ENCODE peak calls at places on chromosomes 16 and 17, in six cellular contexts. F, P, B, D, S and I are unnamed samples.

GRCh38 chr17:34306466-34306865 is 12.8 kb upstream of the CCL8 start:
- DNase-seq in F (no peak), P (peak; percentile 38), B (peak; percentile 69), D (no peak), S (no peak), I (no peak)

GRCh38 chr17:39152134-39152884 is 872 bp upstream of the PLXDC1 start:
- DNase-seq in F (no peak), P (no peak), B (no peak), D (no peak), S (peak; percentile 43), I (no peak)

GRCh38 chr17:17151055-17151454 is 55.1 kb downstream of the PLD6 start:
- DNase-seq in F (no peak), P (peak; percentile 52), B (no peak), D (no peak), S (no peak), I (no peak)

GRCh38 chr17:39903158-39903884 is 15.1 kb downstream of the GSDMB start:
- DNase-seq in F (no peak), P (no peak), B (no peak), D (no peak), S (no peak), I (no peak)

GRCh38 chr17:73494955-73495349 is 149.3 kb downstream of the SDK2 start:
- DNase-seq in F (no peak), P (no peak), B (no peak), D (no peak), S (no peak), I (no peak)

GRCh38 chr17:933168-934083 is 46.1 kb downstream of the NXN start:
- DNase-seq in F (no peak), P (peak; percentile 89), B (no peak), D (no peak), S (no peak), I (no peak)

GRCh38 chr17:72667096-72668063 is 425.1 kb downstream of the SLC39A11 start:
- DNase-seq in F (no peak), P (no peak), B (no peak), D (no peak), S (no peak), I (no peak)

GRCh38 chr16:396605-397004 is 394 bp upstream of the NME4 start:
- DNase-seq in F (no peak), P (peak; percentile 74), B (no peak), D (no peak), S (peak; percentile 56), I (no peak)

GRCh38 chr17:564526-564925 is 150.1 kb downstream of the VPS53 start:
- DNase-seq in F (no peak), P (no peak), B (no peak), D (no peak), S (no peak), I (no peak)

GRCh38 chr17:61394630-61395408 is 4.8 kb upstream of the TBX2 start:
- DNase-seq in F (no peak), P (no peak), B (no peak), D (no peak), S (no peak), I (no peak)

GRCh38 chr17:43846963-43847369 is at the start of gene CD300LG:
- DNase-seq in F (no peak), P (no peak), B (no peak), D (no peak), S (no peak), I (no peak)

DNA sequence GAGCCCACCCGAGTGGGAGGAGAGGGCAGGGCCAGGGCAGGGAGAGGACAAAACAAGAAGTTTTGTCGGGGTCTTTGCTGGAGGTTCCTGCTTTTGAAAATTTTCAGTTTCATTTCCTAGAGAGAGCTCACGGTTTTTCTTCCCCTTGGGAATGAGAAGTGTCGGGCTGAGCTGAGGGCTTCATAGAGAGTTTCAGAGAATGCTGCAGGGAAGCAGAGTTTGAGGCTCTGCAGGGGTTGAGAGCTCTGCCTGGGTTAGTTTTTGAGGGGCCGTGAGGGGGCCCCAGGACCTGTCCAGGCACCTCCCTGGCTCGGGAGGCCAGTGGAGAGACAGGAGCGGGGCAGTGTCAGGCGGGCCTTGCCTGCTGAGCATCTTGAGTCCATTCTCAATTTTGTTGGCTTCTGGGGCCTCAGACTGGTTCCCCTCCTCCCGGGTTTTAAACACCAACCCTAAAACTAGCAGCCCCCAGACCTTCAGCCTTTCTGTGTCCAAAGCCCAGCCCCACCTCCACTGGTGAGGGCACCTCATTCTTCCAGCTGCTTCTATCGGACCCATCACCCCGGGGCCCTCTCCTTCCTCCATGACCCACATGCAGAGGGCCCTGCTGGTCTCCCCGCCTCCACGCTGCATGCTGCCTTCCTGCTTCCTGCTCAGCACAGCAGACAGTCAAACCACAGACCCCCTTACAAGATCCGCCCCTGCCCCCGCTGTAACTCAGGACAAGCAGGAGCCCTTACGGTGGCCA is 3.6 kb downstream of the RNF213 start:
- DNase-seq in F (no peak), P (no peak), B (no peak), D (no peak), S (no peak), I (no peak)
- H3K4me1 ChIP-seq in F (peaks cover 33% of the 10 kb centered on the region), P (peaks cover 33% of the 10 kb centered on the region), B (peaks cover 25% of the 10 kb centered on the region), D (peaks cover 37% of the 10 kb centered on the region), S (peaks cover 61% of the 10 kb centered on the region), I (peaks cover 39% of the 10 kb centered on the region)

DNA sequence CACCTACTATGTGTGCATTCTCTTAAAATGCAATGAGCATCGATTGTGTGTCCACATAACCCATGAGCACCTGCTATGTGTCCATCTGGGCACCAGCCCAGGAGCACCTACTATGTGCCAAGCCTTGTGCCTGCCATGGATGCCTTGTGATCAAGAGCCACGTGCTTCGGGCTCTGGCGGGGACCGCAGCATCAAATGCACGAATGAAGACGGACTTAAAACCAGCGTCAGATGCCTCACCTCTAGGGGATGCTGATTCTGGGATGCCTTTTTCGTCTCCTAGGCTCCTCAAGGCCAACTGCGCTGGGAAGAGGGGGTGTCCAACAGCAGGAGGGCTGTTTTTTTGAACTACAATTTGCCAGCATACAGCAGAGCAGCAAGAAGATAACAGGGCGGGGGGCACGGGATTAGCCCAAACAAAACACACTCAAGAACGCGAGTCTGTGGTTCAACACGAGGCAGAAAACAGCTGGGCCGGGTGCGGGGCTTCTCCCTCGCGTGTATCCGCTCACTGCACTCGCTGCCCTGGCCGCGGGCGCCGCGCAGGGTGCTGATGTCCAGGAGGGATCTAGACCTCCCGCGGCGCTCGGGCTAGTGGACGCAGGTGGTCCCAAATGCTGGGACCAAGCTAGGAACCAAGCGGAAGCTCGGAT is 1.2 kb upstream of the GLIS2 start:
- DNase-seq in F (no peak), P (peak; percentile 94), B (no peak), D (no peak), S (no peak), I (no peak)
- TF ChIP-seq CTCF in F (no peak), P (no peak), B (no peak), D (no peak), S (no peak), I (no peak)

DNA sequence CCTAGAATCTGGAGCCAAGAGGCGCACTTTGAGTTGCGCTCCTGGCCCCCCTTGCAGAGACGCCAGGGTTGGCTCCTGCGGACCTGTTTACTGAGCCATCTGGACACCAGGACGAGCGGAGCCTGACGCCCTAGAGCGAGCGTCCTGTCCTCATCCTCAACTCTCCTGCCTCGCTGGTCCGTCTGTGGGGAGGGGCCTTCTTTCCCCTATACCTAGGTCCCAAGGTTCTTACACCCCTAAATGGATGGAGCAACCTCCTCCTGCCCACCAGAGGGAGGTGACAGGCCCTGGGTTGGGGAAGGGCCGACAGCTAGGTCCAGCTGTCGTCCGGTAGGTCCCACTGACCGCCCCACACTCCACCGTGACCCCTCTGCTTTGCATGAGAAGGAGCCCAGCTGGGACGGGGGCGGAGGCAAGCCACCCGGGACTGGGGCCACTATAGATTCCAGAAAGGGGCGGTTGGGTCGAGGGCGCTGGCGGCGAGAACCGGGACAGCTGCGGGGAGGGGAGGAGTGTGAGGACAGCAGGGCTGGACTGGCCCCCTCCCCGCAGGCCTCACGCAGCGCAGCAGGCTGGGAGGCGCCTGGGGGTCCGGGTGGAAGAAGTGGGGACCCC is 3.0 kb upstream of the LHX1 start:
- DNase-seq in F (no peak), P (peak; percentile 29), B (no peak), D (no peak), S (no peak), I (no peak)
- H3K4me3 ChIP-seq in F (peak overlapping the region; percentile 21), P (peak overlapping the region; percentile 59), B (peak overlapping the region; percentile 37), D (peak overlapping the region; percentile 10), S (peak overlapping the region; percentile 55), I (peak overlapping the region; percentile 52)

DNA sequence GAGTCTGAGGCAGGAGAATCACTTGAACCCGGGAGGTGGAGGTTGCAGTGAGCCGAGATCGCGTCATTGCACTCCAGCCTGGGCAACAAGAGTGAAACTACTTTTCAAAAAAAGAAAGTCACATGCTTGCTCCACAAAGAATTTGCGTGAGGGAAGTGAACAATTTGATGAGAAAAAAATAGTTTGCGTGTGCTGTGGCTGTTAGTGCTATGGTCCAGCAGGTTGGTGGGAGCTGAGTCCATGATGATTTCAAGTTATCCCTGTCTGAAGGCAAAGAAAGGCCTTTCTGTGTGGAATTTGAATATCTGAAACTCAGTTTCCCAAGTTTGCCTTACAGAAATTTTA is 21.0 kb downstream of the PRCD start:
- DNase-seq in F (no peak), P (no peak), B (no peak), D (no peak), S (no peak), I (no peak)
- H3K4me1 ChIP-seq in F (peaks cover 33% of the 10 kb centered on the region), P (peaks cover 48% of the 10 kb centered on the region), B (peaks cover 21% of the 10 kb centered on the region), D (peaks cover 50% of the 10 kb centered on the region), S (peaks cover 66% of the 10 kb centered on the region), I (peaks cover 5% of the 10 kb centered on the region)

GRCh38 chr17:28317965-28318758 is 838 bp upstream of the TMEM97 start:
- DNase-seq in F (no peak), P (no peak), B (no peak), D (no peak), S (no peak), I (no peak)

GRCh38 chr17:28317099-28317964 is 1.7 kb upstream of the TMEM97 start:
- DNase-seq in F (no peak), P (no peak), B (no peak), D (no peak), S (no peak), I (no peak)

GRCh38 chr17:28315846-28316705 is 2.9 kb upstream of the TMEM97 start:
- DNase-seq in F (no peak), P (no peak), B (no peak), D (no peak), S (no peak), I (no peak)

GRCh38 chr17:28320215-28321061 is 1.4 kb downstream of the TMEM97 start:
- DNase-seq in F (no peak), P (no peak), B (no peak), D (no peak), S (no peak), I (no peak)

DNA sequence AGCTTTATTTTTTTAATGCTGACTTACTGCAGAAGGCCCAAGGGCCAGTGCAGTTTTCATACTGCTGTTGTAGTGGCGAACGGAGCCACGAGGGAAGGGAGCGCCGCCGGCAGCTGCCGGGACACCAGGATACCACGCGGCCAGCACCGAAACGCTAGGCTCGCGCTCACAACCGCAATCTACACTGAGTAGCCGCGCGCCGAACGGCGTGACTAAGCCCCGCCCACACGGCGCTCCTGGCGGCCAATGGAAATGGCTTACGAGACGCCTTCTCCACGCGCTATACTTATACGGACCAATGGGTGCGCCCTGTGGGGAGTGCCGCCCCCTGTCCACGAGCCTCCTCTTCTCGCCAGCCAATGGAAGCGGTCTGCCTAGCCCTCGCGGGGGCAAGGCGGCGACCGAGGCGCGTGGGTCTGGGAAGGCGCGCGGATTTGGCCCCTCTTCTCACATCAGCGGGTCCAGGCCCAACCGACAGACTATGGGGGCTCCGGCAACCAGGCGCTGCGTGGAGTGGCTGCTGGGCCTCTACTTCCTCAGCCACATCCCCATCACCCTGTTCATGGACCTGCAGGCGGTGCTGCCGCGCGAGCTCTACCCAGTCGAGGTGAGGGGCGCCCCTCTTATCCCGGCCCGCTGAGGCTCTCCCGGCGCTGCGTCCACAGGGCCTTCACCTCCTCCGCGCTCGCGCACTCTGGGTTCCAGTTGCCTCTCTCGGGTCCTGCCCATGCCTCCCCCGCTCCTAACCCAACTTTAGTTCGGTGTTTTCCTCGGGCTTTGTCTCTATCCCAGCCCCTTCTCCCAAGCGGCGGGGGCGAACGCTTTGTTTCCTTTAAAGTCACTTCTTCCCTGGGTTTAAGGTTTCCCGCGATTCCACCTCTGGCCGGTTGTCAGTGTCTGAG is at the start of gene TMEM97:
- DNase-seq in F (peak; percentile 94), P (peak; percentile 98), B (peak; percentile 97), D (peak; percentile 70), S (peak; percentile 96), I (peak; percentile 85)
- TF ChIP-seq CTCF in F (no peak), P (no peak), B (no peak), D (no peak), S (peak; percentile 25), I (peak; percentile 8)